ENCODE peak calls at places on chromosomes 2 and 18, in nine cellular contexts. R is endothelial cell; M is CD4-positive, alpha-beta T cell; L is cardiac fibroblast; A is AG04450; I is WTC11; D is left lung; S is GM12864; O is uterus. Z is an unnamed sample.

GRCh38 chr2:241550616-241551580 is 7.6 kb upstream of the BOK start:
- DNase-seq in O (no peak), I (no peak), L (no peak), M (no peak), D (no peak), A (no peak), S (no peak), R (no peak), Z (no peak)

GRCh38 chr18:43661570-43661969 is 384.3 kb upstream of the SYT4 start:
- DNase-seq in L (peak; percentile 90), S (peak; percentile 13), O (no peak), R (peak; percentile 24), I (peak; percentile 20), D (no peak), M (no peak), A (peak; percentile 55), Z (peak; percentile 25)

GRCh38 chr2:36271266-36271665 is 84.3 kb upstream of the CRIM1 start:
- DNase-seq in M (no peak), A (no peak), R (no peak), D (no peak), S (no peak), L (no peak), I (no peak), O (no peak), Z (no peak)

GRCh38 chr2:218257390-218257981 is 3.3 kb upstream of the GPBAR1 start:
- DNase-seq in I (peak; percentile 76), O (no peak), S (peak; percentile 74), M (peak; percentile 49), D (peak; percentile 41), R (peak; percentile 59), A (no peak), L (peak; percentile 35), Z (peak; percentile 41)

GRCh38 chr2:220296174-220296573 is 668.7 kb downstream of the SLC4A3 start:
- DNase-seq in I (no peak), D (no peak), S (no peak), A (no peak), O (no peak), R (no peak), M (no peak), L (no peak), Z (no peak)

GRCh38 chr2:2699117-2699497 is 368.0 kb upstream of the MYT1L start:
- DNase-seq in M (no peak), R (no peak), I (peak; percentile 31), A (no peak), O (no peak), D (no peak), L (no peak), S (no peak), Z (no peak)

GRCh38 chr2:199811360-199811759 is 39.6 kb downstream of the FTCDNL1 start:
- DNase-seq in S (no peak), O (no peak), M (no peak), L (peak; percentile 24), R (no peak), D (no peak), A (no peak), I (no peak), Z (no peak)

GRCh38 chr2:48112911-48113687 is 206.8 kb upstream of the FBXO11 start:
- DNase-seq in O (no peak), S (no peak), R (no peak), D (no peak), I (no peak), M (no peak), A (no peak), L (peak; percentile 52), Z (peak; percentile 38)

GRCh38 chr2:143981428-143981827 is 538.5 kb downstream of the ZEB2 start:
- DNase-seq in D (no peak), M (no peak), L (no peak), I (no peak), O (no peak), S (no peak), R (no peak), A (no peak), Z (no peak)

GRCh38 chr2:21008014-21008789 is 35.7 kb downstream of the APOB start:
- DNase-seq in M (no peak), A (no peak), D (no peak), R (no peak), O (no peak), I (no peak), S (no peak), L (no peak), Z (no peak)

GRCh38 chr2:121258066-121258465 is 26.9 kb downstream of the TFCP2L1 start:
- DNase-seq in D (no peak), L (no peak), M (no peak), I (no peak), O (no peak), R (no peak), S (no peak), A (no peak), Z (peak; percentile 12)

GRCh38 chr2:186827862-186828492 is 21.0 kb downstream of the ZSWIM2 start:
- DNase-seq in M (no peak), A (no peak), R (no peak), D (no peak), O (no peak), I (no peak), S (no peak), L (peak; percentile 9), Z (no peak)

GRCh38 chr2:108220191-108220590 is 19.6 kb upstream of the SULT1C3 start:
- DNase-seq in M (no peak), A (no peak), I (no peak), L (no peak), O (no peak), R (no peak), D (no peak), S (no peak), Z (no peak)

GRCh38 chr2:218566296-218566695 is 1.9 kb downstream of the USP37 start:
- DNase-seq in S (no peak), M (no peak), I (no peak), L (no peak), R (no peak), A (no peak), D (no peak), O (no peak), Z (no peak)

GRCh38 chr2:219615894-219616293 is 11.5 kb upstream of the SLC4A3 start:
- DNase-seq in L (no peak), O (no peak), R (no peak), A (no peak), M (no peak), I (no peak), D (no peak), S (no peak), Z (no peak)

GRCh38 chr2:64332300-64332699 is 121.7 kb upstream of the LGALSL start:
- DNase-seq in M (no peak), A (no peak), L (no peak), O (no peak), S (no peak), I (no peak), R (no peak), D (no peak), Z (no peak)

GRCh38 chr18:10398571-10398970 is 55.9 kb upstream of the APCDD1 start:
- DNase-seq in L (no peak), D (no peak), R (no peak), O (no peak), A (no peak), M (no peak), S (no peak), I (no peak), Z (no peak)

GRCh38 chr2:72109904-72110303 is 37.8 kb downstream of the CYP26B1 start:
- DNase-seq in L (no peak), D (no peak), O (no peak), I (no peak), S (no peak), R (no peak), M (no peak), A (no peak), Z (no peak)

GRCh38 chr2:226578879-226579278 is 220.7 kb downstream of the IRS1 start:
- DNase-seq in A (no peak), M (no peak), D (no peak), L (peak; percentile 87), O (no peak), S (no peak), R (no peak), I (no peak), Z (no peak)
- TF ChIP-seq CTCF in A (no peak), M (no peak), D (no peak), L (no peak), O (no peak), S (no peak), R (no peak), I (no peak), Z (no peak)

DNA sequence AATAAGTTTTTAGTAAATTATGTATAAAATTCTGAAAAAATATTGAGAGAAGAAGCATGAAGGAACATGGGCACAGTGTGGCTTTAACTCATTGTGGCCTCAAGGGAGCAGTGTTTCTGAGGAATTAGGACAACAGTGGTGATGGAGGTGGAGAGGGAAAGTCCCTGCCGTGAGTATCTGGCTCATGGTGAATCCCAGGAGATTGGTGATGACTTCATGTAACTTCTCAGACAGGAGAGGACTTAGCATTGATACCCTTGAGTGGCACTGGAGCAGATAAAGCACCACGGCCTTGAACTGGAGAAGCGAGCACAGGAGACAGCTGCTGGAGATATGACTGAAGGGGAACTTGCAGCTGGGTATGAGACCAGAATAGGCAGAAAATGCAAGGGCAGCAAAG is 35.0 kb upstream of the LRP1B start:
- DNase-seq in I (peak; percentile 21), D (no peak), O (no peak), A (peak; percentile 16), S (peak; percentile 7), R (peak; percentile 26), M (no peak), L (peak; percentile 75), Z (no peak)
- TF ChIP-seq CTCF in I (no peak), D (no peak), O (no peak), A (peak; percentile 65), S (peak; percentile 8), R (no peak), M (no peak), L (peak; percentile 38), Z (no peak)

GRCh38 chr2:233639860-233640259 is 3.6 kb downstream of the UGT1A10 start:
- DNase-seq in D (no peak), L (no peak), A (no peak), S (no peak), M (no peak), I (no peak), R (no peak), O (no peak), Z (no peak)

GRCh38 chr2:233638836-233639235 is 2.6 kb downstream of the UGT1A10 start:
- DNase-seq in A (no peak), L (no peak), R (no peak), O (no peak), D (no peak), M (no peak), S (no peak), I (no peak), Z (no peak)

DNA sequence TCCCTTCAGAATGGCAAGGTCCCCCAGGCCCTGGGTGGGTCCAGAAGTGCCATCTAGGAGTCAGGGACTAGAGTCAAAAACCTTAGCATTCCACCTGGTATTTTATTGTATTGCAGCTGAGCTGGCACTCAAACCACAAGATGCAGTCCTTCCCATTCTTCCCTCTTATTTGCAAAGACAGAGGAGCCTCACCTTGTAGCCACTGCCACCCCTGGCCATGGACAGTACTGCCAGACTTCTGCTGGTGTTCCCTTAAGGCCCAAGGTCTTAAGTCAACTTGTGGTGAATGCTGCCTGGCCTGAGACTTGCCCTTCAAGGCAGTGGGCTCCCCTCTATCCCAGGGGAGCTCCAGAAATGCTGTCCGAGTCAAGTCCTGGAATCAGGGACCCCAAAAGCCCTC is 6.9 kb downstream of the UGT1A10 start:
- DNase-seq in R (no peak), S (no peak), M (no peak), O (no peak), D (no peak), I (peak; percentile 62), L (peak; percentile 24), A (no peak), Z (no peak)
- TF ChIP-seq CTCF in R (no peak), S (peak; percentile 39), M (no peak), O (no peak), D (no peak), I (no peak), L (peak; percentile 32), A (peak; percentile 34), Z (no peak)

GRCh38 chr2:176096986-176097819 is 2.4 kb upstream of the HOXD12 start:
- DNase-seq in O (peak; percentile 60), I (peak; percentile 93), D (peak; percentile 56), M (peak; percentile 37), S (no peak), R (peak; percentile 75), A (peak; percentile 10), L (peak; percentile 64), Z (peak; percentile 75)
- TF ChIP-seq CTCF in O (peak; percentile 83), I (peak; percentile 74), D (peak; percentile 75), M (peak; percentile 62), S (peak; percentile 95), R (peak; percentile 43), A (peak; percentile 85), L (peak; percentile 84), Z (peak; percentile 93)

Z was measured in Caco-2.